ENCODE peak calls at places on chromosomes 3 and 15, in five cellular contexts. K is PC-3; X is CD4-positive, CD25-positive, alpha-beta regulatory T cell; F is brain microvascular endothelial cell; D is NT2/D1. V is an unnamed sample.

GRCh38 chr3:110894574-110894973 is 177.0 kb upstream of the NECTIN3 start:
- DNase-seq in D (no peak), X (no peak), F (no peak), K (peak), V (no peak)

GRCh38 chr15:56484284-56484683 is 19.3 kb upstream of the MNS1 start:
- DNase-seq in F (no peak), D (no peak), K (no peak), X (no peak), V (no peak)

GRCh38 chr15:94403246-94403824 is 172.0 kb downstream of the MCTP2 start:
- DNase-seq in X (no peak), F (no peak), K (no peak), D (no peak), V (no peak)

GRCh38 chr3:53103566-53104296 is 26.5 kb downstream of the RFT1 start:
- DNase-seq in D (no peak), F (peak), X (no peak), K (no peak), V (no peak)

GRCh38 chr3:15011174-15011573 is 53.9 kb downstream of the MRPS25 start:
- DNase-seq in X (no peak), K (no peak), D (no peak), F (peak), V (no peak)

GRCh38 chr3:197226179-197226578 is 72.2 kb downstream of the DLG1 start:
- DNase-seq in K (no peak), D (no peak), X (no peak), F (no peak), V (no peak)

GRCh38 chr3:197468167-197468566 is 87.6 kb downstream of the BDH1 start:
- DNase-seq in F (no peak), D (no peak), X (no peak), K (no peak), V (no peak)

GRCh38 chr3:156455839-156456238 is 99.1 kb downstream of the SSR3 start:
- DNase-seq in F (no peak), K (peak), D (no peak), X (no peak), V (no peak)

GRCh38 chr3:193780810-193781472 is 187.9 kb downstream of the OPA1 start:
- DNase-seq in F (peak), X (no peak), D (peak), K (peak), V (no peak)

GRCh38 chr3:139202226-139202958 is 141.4 kb upstream of the MRPS22 start:
- DNase-seq in X (no peak), D (peak), K (peak), F (no peak), V (no peak)

GRCh38 chr3:42191443-42191747 is 74.6 kb downstream of the CCK start:
- DNase-seq in K (no peak), X (no peak), D (no peak), F (no peak), V (no peak)

GRCh38 chr3:53585042-53585441 is 90.6 kb downstream of the CACNA1D start:
- DNase-seq in F (no peak), K (no peak), D (no peak), X (no peak), V (no peak)

GRCh38 chr3:136258199-136258598 is 8.1 kb downstream of the PCCB start:
- DNase-seq in K (no peak), D (no peak), F (no peak), X (no peak), V (no peak)

GRCh38 chr15:68609618-68610017 is 30.8 kb downstream of the CORO2B start:
- DNase-seq in D (no peak), F (no peak), K (no peak), X (no peak), V (no peak)

GRCh38 chr15:65642588-65642987 is 20.9 kb downstream of the SLC24A1 start:
- DNase-seq in K (no peak), D (no peak), X (no peak), F (no peak), V (no peak)

GRCh38 chr3:69248394-69248793 is 126.0 kb upstream of the LMOD3 start:
- DNase-seq in K (no peak), D (no peak), X (no peak), F (no peak), V (no peak)
- H3K4me3 ChIP-seq in K (no peak), D (no peak), X (no peak), F (no peak), V (no peak)

DNA sequence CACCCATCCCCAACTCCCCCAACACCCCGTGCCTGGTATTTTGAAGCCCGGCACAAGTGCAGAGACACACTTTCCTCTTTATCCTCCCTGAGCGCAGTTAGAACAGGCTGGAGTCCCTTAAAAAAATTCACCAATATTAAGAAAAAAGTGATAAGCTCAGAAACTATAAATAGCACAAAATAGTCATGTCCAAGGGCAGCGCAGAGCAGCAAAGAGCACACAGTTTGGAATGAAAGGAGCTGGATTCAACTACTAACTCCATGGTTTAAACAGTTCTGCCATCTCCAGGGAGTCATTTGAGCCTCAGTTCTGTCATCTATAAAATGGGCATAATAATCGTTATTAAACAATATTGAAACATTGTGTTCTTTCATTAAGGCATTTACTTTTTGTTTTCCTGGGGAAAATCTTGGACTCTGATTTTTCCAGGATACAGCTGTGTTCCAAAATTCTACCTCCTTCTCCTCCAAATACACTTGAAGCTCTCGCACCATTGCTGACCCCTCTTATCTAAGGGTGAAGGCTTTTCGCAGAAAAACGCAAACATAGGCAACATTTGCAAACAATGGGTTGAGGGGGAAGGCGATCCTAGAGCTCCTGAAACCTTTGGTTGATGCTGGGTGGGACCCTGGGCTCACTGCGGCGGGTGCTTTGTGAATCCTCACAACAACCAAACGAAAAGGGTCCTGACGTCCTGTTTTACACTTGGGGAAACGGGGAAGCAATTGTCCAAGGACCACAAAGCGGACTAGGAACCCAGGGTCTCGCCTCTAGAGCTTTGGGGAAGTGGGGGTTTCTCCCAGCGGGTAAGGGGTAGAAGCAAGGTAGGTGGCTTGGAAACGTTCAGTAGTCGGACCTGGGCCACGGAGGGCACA is 41.8 kb downstream of the EPHB3 start:
- DNase-seq in K (no peak), F (no peak), X (no peak), D (no peak), V (no peak)
- H3K4me3 ChIP-seq in K (no peak), F (no peak), X (no peak), D (peak), V (no peak)

DNA sequence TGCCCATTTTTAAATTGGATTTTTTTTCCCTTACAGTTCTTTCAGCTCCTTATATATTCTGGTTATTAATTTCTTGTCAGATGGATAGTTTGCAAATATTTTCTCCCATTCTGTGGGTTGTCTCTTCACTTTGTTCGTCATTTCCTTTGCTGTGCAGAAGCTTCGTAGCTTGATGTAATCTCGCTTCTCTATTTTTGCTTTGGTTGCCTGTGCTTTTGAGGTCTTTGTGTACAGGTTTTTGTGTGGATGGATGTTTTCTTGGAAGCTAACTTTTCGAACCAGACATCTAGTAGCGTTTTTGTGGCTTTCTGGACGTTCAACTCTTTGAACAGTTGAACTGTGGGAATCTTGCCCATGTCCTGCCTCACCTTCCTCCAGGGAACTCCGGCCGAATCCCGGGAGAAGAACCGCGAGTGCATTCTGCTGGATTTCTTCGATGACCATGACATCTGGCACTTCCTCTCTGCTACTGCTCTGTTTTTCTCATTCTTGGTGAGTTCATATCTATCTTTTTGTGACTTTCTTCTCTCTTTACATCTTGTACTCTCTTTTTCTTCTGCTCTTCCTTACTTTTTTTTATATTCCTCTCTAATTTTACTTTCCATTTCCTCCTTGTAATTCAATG is 70.6 kb downstream of the USF3 start:
- DNase-seq in F (no peak), K (no peak), X (no peak), D (no peak), V (no peak)
- H3K4me3 ChIP-seq in F (no peak), K (no peak), X (no peak), D (no peak), V (no peak)

GRCh38 chr3:160796813-160797164 is 40.8 kb downstream of the PPM1L start:
- DNase-seq in X (no peak), F (no peak), K (no peak), D (no peak), V (no peak)
- H3K4me3 ChIP-seq in X (no peak), F (no peak), K (no peak), D (no peak), V (no peak)

GRCh38 chr3:127915937-127916480 is 977 bp downstream of the KBTBD12 start:
- DNase-seq in D (no peak), X (no peak), K (no peak), F (no peak), V (no peak)
- H3K4me3 ChIP-seq in D (no peak), X (no peak), K (no peak), F (no peak), V (no peak)

DNA sequence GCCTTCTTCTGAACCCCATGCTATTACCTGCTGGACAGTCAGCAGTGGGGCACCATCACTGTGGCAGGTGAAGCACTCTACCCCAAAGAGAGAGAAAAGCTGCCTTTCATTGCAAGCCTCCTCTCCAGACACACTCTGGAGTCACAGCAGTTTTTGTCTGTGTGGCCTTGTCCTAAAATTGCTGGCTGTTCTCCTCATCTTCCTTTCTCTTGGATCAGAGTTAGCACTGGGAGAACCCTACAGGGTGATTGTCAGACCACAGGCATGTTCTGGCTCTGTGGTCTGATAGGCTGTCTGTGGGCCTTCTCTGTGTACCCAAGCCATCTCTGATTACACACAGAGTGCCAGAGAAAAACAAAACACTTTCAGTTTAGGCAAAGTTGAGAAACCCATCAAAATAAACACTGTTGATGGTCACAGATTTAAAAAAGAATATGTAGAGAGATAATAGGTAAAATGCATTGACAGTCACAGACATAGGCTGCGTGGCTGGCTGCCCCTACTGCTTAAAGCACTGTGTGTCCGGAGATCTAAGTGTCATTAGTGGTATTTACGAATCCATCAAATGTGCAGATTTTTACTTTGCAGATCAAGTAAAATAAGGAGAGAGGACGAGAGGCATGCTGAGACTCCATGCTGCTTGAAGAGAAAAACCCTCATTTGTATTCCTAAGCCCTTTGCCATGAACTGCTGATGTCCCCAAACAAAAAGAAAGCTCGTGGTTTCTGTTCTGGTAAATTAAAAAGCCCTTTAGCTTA is 689.9 kb downstream of the TUSC7 start:
- DNase-seq in D (peak), X (no peak), K (no peak), F (peak), V (no peak)
- H3K4me3 ChIP-seq in D (no peak), X (no peak), K (no peak), F (peak), V (no peak)

GRCh38 chr15:85622432-85622831 is 172.3 kb downstream of the KLHL25 start:
- DNase-seq in F (no peak), X (no peak), K (no peak), D (no peak), V (no peak)

GRCh38 chr15:85624241-85624855 is 170.4 kb downstream of the KLHL25 start:
- DNase-seq in D (no peak), X (peak), K (no peak), F (no peak), V (no peak)

GRCh38 chr15:85625431-85625830 is 169.3 kb downstream of the KLHL25 start:
- DNase-seq in X (no peak), D (no peak), F (no peak), K (no peak), V (no peak)

GRCh38 chr15:85625856-85626255 is 168.9 kb downstream of the KLHL25 start:
- DNase-seq in F (no peak), K (no peak), X (peak), D (no peak), V (no peak)

DNA sequence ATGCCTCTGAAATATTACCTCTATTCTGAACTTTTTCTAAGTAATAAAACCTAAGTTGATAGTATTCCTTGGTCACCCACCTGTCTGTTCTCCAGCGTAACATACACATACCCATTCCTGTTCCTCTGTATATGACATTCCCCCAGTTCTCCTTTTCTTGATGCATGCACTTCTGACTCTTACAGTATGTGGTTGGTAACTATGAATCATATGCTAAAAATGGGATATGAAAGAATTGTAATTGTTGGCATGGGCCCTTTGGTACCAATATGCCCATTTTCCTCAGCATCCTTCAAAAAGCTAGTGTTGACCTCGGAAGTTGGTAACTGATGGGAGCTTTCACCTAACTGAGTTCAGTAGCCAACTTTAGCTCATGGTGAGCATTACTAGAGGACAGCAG is 171.1 kb downstream of the KLHL25 start:
- DNase-seq in F (no peak), K (peak), X (no peak), D (no peak), V (no peak)
- H3K4me3 ChIP-seq in F (no peak), K (no peak), X (peak), D (no peak), V (no peak)

DNA sequence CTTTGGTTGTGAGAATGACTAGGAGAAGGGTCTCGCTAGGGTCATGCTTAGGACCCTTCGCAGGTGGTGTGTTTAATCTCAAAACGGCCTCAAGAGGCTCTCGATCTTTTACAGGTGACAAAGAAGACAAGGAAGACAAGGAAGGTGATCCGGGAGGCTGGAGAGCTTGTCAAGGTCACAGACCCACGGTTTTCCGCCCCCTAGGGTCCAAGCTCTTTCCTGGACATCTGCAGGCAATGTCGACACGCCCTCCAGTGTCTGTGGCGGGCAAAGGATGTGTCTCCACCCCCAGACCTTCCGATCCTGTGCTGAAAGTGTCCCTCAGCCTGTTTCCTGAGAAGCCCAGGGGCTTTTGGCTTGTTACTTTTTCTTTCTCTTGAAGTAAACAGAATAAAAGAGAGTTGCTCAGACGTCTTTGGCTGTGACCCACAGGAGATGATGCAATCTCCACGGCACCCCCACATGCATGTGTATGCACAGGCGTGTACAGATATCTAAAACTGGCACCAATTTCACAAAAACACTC is 108.7 kb downstream of the KLF13 start:
- DNase-seq in K (peak), D (peak), X (peak), F (peak), V (peak)
- H3K4me3 ChIP-seq in K (peak), D (no peak), X (peak), F (peak), V (no peak)

DNA sequence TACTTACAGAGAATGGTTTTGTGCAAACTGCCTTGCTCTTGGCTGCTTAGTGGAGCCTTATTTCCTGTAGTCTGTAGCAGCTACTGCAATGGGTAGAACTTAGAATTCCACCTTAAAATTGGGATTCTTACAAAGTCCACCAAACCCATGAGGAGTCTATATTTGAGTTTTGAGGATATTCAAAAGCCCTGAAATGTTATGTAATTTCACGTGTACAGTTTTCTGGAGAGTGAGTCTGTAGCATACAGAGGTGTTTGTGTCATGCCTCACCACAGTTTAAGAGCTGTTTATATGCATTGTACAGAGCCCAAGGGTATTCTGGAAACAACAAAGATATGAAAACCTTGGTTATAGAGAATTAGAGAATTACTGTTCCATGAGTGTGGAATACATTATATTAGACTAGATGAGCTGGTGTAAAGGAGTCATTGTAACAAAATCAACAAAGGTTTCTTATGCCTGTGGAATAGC is 114.4 kb downstream of the MBNL1 start:
- DNase-seq in F (no peak), K (no peak), X (no peak), D (no peak), V (no peak)
- H3K4me3 ChIP-seq in F (no peak), K (no peak), X (peak), D (no peak), V (no peak)